ENCODE peak calls at places on chromosomes 5 and 9, in nine cellular contexts. One of them, this sample, is unnamed.

GRCh38 chr5:172347653-172348052 is 64.1 kb upstream of the UBTD2 start:
- DNase-seq in hepatocyte: no peak
- DNase-seq in substantia nigra: no peak
- DNase-seq in Peyer's patch: no peak
- DNase-seq in GM23248: no peak
- DNase-seq in body of pancreas: no peak
- DNase-seq in K562: no peak
- DNase-seq in lung: no peak
- DNase-seq in effector memory CD4-positive, alpha-beta T cell: no peak
- DNase-seq in this sample: no peak

GRCh38 chr9:38700695-38701094 is 19.2 kb downstream of the FAM240B start:
- DNase-seq in body of pancreas: no peak
- DNase-seq in effector memory CD4-positive, alpha-beta T cell: no peak
- DNase-seq in substantia nigra: no peak
- DNase-seq in lung: no peak
- DNase-seq in K562: no peak
- DNase-seq in hepatocyte: no peak
- DNase-seq in GM23248: no peak
- DNase-seq in Peyer's patch: no peak
- DNase-seq in this sample: no peak

GRCh38 chr9:93127395-93127911 is 6.6 kb downstream of the NINJ1 start:
- DNase-seq in body of pancreas: peak
- DNase-seq in substantia nigra: peak
- DNase-seq in GM23248: no peak
- DNase-seq in K562: no peak
- DNase-seq in Peyer's patch: peak
- DNase-seq in hepatocyte: peak
- DNase-seq in effector memory CD4-positive, alpha-beta T cell: no peak
- DNase-seq in lung: peak
- DNase-seq in this sample: no peak

GRCh38 chr9:101635473-101635872 is 40.7 kb upstream of the PPP3R2 start:
- DNase-seq in lung: no peak
- DNase-seq in effector memory CD4-positive, alpha-beta T cell: no peak
- DNase-seq in substantia nigra: no peak
- DNase-seq in GM23248: no peak
- DNase-seq in Peyer's patch: no peak
- DNase-seq in body of pancreas: no peak
- DNase-seq in K562: no peak
- DNase-seq in hepatocyte: no peak
- DNase-seq in this sample: no peak

GRCh38 chr9:22005700-22006605 is 3.2 kb downstream of the CDKN2B start:
- DNase-seq in effector memory CD4-positive, alpha-beta T cell: no peak
- DNase-seq in lung: no peak
- DNase-seq in Peyer's patch: no peak
- DNase-seq in hepatocyte: peak
- DNase-seq in body of pancreas: no peak
- DNase-seq in GM23248: no peak
- DNase-seq in substantia nigra: no peak
- DNase-seq in K562: no peak
- DNase-seq in this sample: no peak

GRCh38 chr5:124631874-124632550 is 114.4 kb downstream of the ZNF608 start:
- DNase-seq in Peyer's patch: no peak
- DNase-seq in K562: no peak
- DNase-seq in lung: no peak
- DNase-seq in body of pancreas: no peak
- DNase-seq in GM23248: no peak
- DNase-seq in hepatocyte: no peak
- DNase-seq in substantia nigra: no peak
- DNase-seq in effector memory CD4-positive, alpha-beta T cell: no peak
- DNase-seq in this sample: no peak

GRCh38 chr9:136910197-136910900 is 24.0 kb downstream of the TRAF2 start:
- DNase-seq in Peyer's patch: no peak
- DNase-seq in K562: no peak
- DNase-seq in body of pancreas: no peak
- DNase-seq in effector memory CD4-positive, alpha-beta T cell: no peak
- DNase-seq in substantia nigra: no peak
- DNase-seq in hepatocyte: no peak
- DNase-seq in lung: no peak
- DNase-seq in GM23248: no peak
- DNase-seq in this sample: no peak

GRCh38 chr5:139854029-139854605 is 58.5 kb downstream of the PSD2 start:
- DNase-seq in GM23248: no peak
- DNase-seq in effector memory CD4-positive, alpha-beta T cell: no peak
- DNase-seq in substantia nigra: no peak
- DNase-seq in Peyer's patch: no peak
- DNase-seq in K562: no peak
- DNase-seq in body of pancreas: no peak
- DNase-seq in lung: no peak
- DNase-seq in hepatocyte: no peak
- DNase-seq in this sample: no peak

GRCh38 chr9:38423273-38423938 is 848 bp downstream of the IGFBPL1 start:
- DNase-seq in K562: no peak
- DNase-seq in lung: no peak
- DNase-seq in body of pancreas: no peak
- DNase-seq in substantia nigra: no peak
- DNase-seq in GM23248: no peak
- DNase-seq in hepatocyte: no peak
- DNase-seq in effector memory CD4-positive, alpha-beta T cell: no peak
- DNase-seq in Peyer's patch: no peak
- DNase-seq in this sample: no peak

GRCh38 chr5:95296291-95296690 is 11.4 kb upstream of the MCTP1 start:
- DNase-seq in body of pancreas: no peak
- DNase-seq in K562: no peak
- DNase-seq in substantia nigra: no peak
- DNase-seq in effector memory CD4-positive, alpha-beta T cell: no peak
- DNase-seq in Peyer's patch: no peak
- DNase-seq in lung: no peak
- DNase-seq in hepatocyte: no peak
- DNase-seq in GM23248: no peak
- DNase-seq in this sample: no peak

GRCh38 chr5:37198842-37199241 is 50.3 kb downstream of the CPLANE1 start:
- DNase-seq in body of pancreas: no peak
- DNase-seq in K562: no peak
- DNase-seq in Peyer's patch: no peak
- DNase-seq in lung: no peak
- DNase-seq in GM23248: peak
- DNase-seq in substantia nigra: no peak
- DNase-seq in hepatocyte: no peak
- DNase-seq in effector memory CD4-positive, alpha-beta T cell: no peak
- DNase-seq in this sample: no peak

GRCh38 chr5:75823811-75824210 is 106.6 kb upstream of the POC5 start:
- DNase-seq in Peyer's patch: no peak
- DNase-seq in lung: no peak
- DNase-seq in effector memory CD4-positive, alpha-beta T cell: no peak
- DNase-seq in hepatocyte: no peak
- DNase-seq in body of pancreas: no peak
- DNase-seq in substantia nigra: no peak
- DNase-seq in K562: no peak
- DNase-seq in GM23248: no peak
- DNase-seq in this sample: no peak

GRCh38 chr9:122567901-122568300 is 15.0 kb downstream of the OR1N2 start:
- DNase-seq in Peyer's patch: no peak
- DNase-seq in GM23248: no peak
- DNase-seq in substantia nigra: no peak
- DNase-seq in hepatocyte: no peak
- DNase-seq in body of pancreas: no peak
- DNase-seq in K562: no peak
- DNase-seq in effector memory CD4-positive, alpha-beta T cell: no peak
- DNase-seq in lung: no peak
- DNase-seq in this sample: no peak

GRCh38 chr9:122572456-122572855 is 10.7 kb downstream of the OR1L8 start:
- DNase-seq in lung: no peak
- DNase-seq in K562: no peak
- DNase-seq in effector memory CD4-positive, alpha-beta T cell: no peak
- DNase-seq in Peyer's patch: no peak
- DNase-seq in GM23248: peak
- DNase-seq in body of pancreas: no peak
- DNase-seq in substantia nigra: no peak
- DNase-seq in hepatocyte: no peak
- DNase-seq in this sample: no peak
- H3K27ac ChIP-seq in lung: no peak
- H3K27ac ChIP-seq in K562: no peak
- H3K27ac ChIP-seq in effector memory CD4-positive, alpha-beta T cell: no peak
- H3K27ac ChIP-seq in Peyer's patch: no peak
- H3K27ac ChIP-seq in GM23248: peak
- H3K27ac ChIP-seq in body of pancreas: no peak
- H3K27ac ChIP-seq in substantia nigra: no peak
- H3K27ac ChIP-seq in hepatocyte: no peak
- H3K27ac ChIP-seq in this sample: no peak

GRCh38 chr5:10303699-10304170 is 4.0 kb downstream of the CMBL start:
- DNase-seq in body of pancreas: no peak
- DNase-seq in effector memory CD4-positive, alpha-beta T cell: no peak
- DNase-seq in hepatocyte: no peak
- DNase-seq in Peyer's patch: no peak
- DNase-seq in K562: no peak
- DNase-seq in substantia nigra: no peak
- DNase-seq in lung: no peak
- DNase-seq in GM23248: no peak
- DNase-seq in this sample: no peak

GRCh38 chr5:10300246-10300645 is 7.5 kb downstream of the CMBL start:
- DNase-seq in GM23248: no peak
- DNase-seq in effector memory CD4-positive, alpha-beta T cell: no peak
- DNase-seq in Peyer's patch: no peak
- DNase-seq in body of pancreas: no peak
- DNase-seq in lung: no peak
- DNase-seq in hepatocyte: no peak
- DNase-seq in substantia nigra: no peak
- DNase-seq in K562: no peak
- DNase-seq in this sample: no peak

GRCh38 chr5:10301842-10302610 is 5.7 kb downstream of the CMBL start:
- DNase-seq in hepatocyte: peak
- DNase-seq in effector memory CD4-positive, alpha-beta T cell: no peak
- DNase-seq in lung: peak
- DNase-seq in GM23248: no peak
- DNase-seq in K562: no peak
- DNase-seq in body of pancreas: peak
- DNase-seq in Peyer's patch: peak
- DNase-seq in substantia nigra: peak
- DNase-seq in this sample: no peak

GRCh38 chr5:10303201-10303600 is 4.5 kb downstream of the CMBL start:
- DNase-seq in substantia nigra: no peak
- DNase-seq in GM23248: no peak
- DNase-seq in lung: no peak
- DNase-seq in hepatocyte: no peak
- DNase-seq in effector memory CD4-positive, alpha-beta T cell: no peak
- DNase-seq in Peyer's patch: no peak
- DNase-seq in body of pancreas: no peak
- DNase-seq in K562: no peak
- DNase-seq in this sample: no peak

DNA sequence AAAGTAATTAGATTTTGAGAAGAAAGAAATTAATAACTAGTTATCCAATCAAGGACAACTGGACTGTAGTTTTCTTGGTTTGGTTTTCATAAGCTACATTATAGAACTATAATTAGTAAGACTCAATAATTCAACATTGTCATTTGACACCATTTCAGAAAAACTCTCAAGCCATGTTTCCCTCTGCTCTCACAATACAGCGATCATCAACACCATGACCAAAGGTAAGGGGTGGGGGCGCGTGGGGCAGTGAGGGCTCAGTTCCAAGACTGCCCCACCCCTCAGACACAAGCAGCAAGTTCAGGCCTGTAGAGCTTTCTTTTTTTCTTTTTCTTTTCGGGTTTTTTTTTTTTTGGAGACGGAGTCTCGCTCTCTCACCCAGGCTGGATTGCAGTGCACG is 6.4 kb downstream of the CMBL start:
- DNase-seq in K562: peak
- DNase-seq in Peyer's patch: peak
- DNase-seq in substantia nigra: no peak
- DNase-seq in GM23248: no peak
- DNase-seq in body of pancreas: no peak
- DNase-seq in lung: no peak
- DNase-seq in effector memory CD4-positive, alpha-beta T cell: no peak
- DNase-seq in hepatocyte: no peak
- DNase-seq in this sample: no peak
- H3K27ac ChIP-seq in K562: peak
- H3K27ac ChIP-seq in Peyer's patch: no peak
- H3K27ac ChIP-seq in substantia nigra: no peak
- H3K27ac ChIP-seq in GM23248: no peak
- H3K27ac ChIP-seq in body of pancreas: peak
- H3K27ac ChIP-seq in lung: no peak
- H3K27ac ChIP-seq in effector memory CD4-positive, alpha-beta T cell: no peak
- H3K27ac ChIP-seq in hepatocyte: peak
- H3K27ac ChIP-seq in this sample: no peak

DNA sequence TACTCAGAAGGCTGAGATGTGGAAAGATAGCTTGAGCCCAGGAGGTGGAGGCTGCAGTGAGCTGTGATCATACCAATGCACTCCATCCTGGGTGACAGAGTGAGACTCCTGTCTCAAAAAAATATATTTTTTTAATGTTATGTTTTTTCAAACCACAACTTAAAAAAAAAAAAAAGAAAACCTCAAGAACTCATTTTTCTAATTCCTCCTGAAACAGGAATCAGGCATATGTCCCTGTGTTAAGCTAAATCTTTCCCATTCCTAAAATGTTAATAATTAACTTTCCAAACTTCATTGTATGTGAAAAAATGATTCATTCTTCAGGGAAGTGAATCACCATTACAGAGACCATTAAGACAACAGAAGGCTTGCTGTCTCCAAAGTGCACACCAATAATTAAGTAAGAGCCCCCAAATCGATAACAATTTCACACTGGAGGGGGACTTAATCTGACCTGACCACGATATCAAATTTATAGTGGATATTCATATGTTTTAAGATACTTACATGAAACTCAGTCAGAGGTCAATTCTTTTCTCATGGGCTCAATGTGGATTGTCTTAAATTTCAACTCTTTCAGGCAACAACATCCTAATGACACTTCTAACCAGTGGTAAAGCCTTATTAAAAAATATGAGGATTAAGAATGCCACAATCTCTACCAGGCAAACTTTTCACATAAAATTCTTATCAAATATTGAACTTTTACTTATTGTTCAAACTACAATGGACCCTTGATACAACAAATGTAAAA is 5.2 kb downstream of the CEMIP2 start:
- DNase-seq in K562: no peak
- DNase-seq in body of pancreas: no peak
- DNase-seq in substantia nigra: no peak
- DNase-seq in lung: no peak
- DNase-seq in GM23248: peak
- DNase-seq in hepatocyte: no peak
- DNase-seq in Peyer's patch: no peak
- DNase-seq in effector memory CD4-positive, alpha-beta T cell: no peak
- DNase-seq in this sample: no peak
- H3K27ac ChIP-seq in K562: no peak
- H3K27ac ChIP-seq in body of pancreas: peak
- H3K27ac ChIP-seq in substantia nigra: no peak
- H3K27ac ChIP-seq in lung: no peak
- H3K27ac ChIP-seq in GM23248: peak
- H3K27ac ChIP-seq in hepatocyte: peak
- H3K27ac ChIP-seq in Peyer's patch: no peak
- H3K27ac ChIP-seq in effector memory CD4-positive, alpha-beta T cell: peak
- H3K27ac ChIP-seq in this sample: no peak

DNA sequence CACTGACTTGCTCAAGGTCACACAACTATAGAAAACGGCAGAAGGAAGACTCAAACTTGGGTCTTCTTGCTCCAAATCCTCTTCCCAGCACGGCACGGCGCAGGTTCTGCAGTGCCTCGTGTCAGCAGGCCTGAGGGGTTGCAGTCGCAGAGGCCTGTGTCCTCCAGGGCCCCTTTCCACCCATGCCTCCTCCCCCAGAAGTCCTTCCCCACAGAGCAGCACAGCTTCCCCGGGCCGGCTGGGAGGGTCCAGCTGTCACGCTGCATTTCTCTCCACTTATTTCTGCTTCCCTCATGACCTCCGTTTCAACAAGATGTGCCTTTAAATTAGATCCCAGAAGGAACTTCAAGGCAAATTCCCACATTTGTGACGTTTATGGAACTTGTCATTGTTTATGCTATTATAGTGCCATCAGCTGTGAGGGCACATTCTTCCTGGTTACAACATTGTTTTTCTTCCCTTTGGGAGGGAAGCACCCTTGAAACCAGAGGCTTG is 148.4 kb downstream of the C5orf15 start:
- DNase-seq in GM23248: no peak
- DNase-seq in lung: no peak
- DNase-seq in K562: no peak
- DNase-seq in effector memory CD4-positive, alpha-beta T cell: no peak
- DNase-seq in hepatocyte: no peak
- DNase-seq in Peyer's patch: peak
- DNase-seq in substantia nigra: no peak
- DNase-seq in body of pancreas: no peak
- DNase-seq in this sample: no peak
- H3K27ac ChIP-seq in GM23248: no peak
- H3K27ac ChIP-seq in lung: no peak
- H3K27ac ChIP-seq in K562: no peak
- H3K27ac ChIP-seq in effector memory CD4-positive, alpha-beta T cell: no peak
- H3K27ac ChIP-seq in hepatocyte: no peak
- H3K27ac ChIP-seq in Peyer's patch: no peak
- H3K27ac ChIP-seq in substantia nigra: no peak
- H3K27ac ChIP-seq in body of pancreas: peak
- H3K27ac ChIP-seq in this sample: no peak